ENCODE peak calls at places on chromosomes 6 and 20, in nine cellular contexts. One of them, this sample, is unnamed.

GRCh38 chr6:165098165-165098564 is 211.2 kb downstream of the C6orf118 start:
- DNase-seq in activated CD4-positive, alpha-beta T cell treated with anti-CD3 and anti-CD28 coated beads, Interleukin-2, amount 50 U/mL, for 1 hour: no peak
- DNase-seq in A549: peak
- DNase-seq in left kidney: no peak
- DNase-seq in natural killer cell: no peak
- DNase-seq in K562: peak
- DNase-seq in H4: no peak
- DNase-seq in stimulated activated CD4-positive, alpha-beta T cell treated with anti-CD3 and anti-CD28 coated beads, Interleukin-1b, Interleukin-23, amount 100 ng/mL, for 1 hour: no peak
- DNase-seq in HFFc6: no peak
- DNase-seq in this sample: no peak

GRCh38 chr20:61230166-61230565 is 21.9 kb upstream of the CDH4 start:
- DNase-seq in activated CD4-positive, alpha-beta T cell treated with anti-CD3 and anti-CD28 coated beads, Interleukin-2, amount 50 U/mL, for 1 hour: no peak
- DNase-seq in A549: no peak
- DNase-seq in K562: no peak
- DNase-seq in H4: no peak
- DNase-seq in natural killer cell: no peak
- DNase-seq in HFFc6: no peak
- DNase-seq in stimulated activated CD4-positive, alpha-beta T cell treated with anti-CD3 and anti-CD28 coated beads, Interleukin-1b, Interleukin-23, amount 100 ng/mL, for 1 hour: no peak
- DNase-seq in left kidney: no peak
- DNase-seq in this sample: no peak

GRCh38 chr20:57582432-57583288 is 21.8 kb downstream of the PCK1 start:
- DNase-seq in stimulated activated CD4-positive, alpha-beta T cell treated with anti-CD3 and anti-CD28 coated beads, Interleukin-1b, Interleukin-23, amount 100 ng/mL, for 1 hour: no peak
- DNase-seq in activated CD4-positive, alpha-beta T cell treated with anti-CD3 and anti-CD28 coated beads, Interleukin-2, amount 50 U/mL, for 1 hour: no peak
- DNase-seq in natural killer cell: no peak
- DNase-seq in H4: peak
- DNase-seq in HFFc6: no peak
- DNase-seq in A549: no peak
- DNase-seq in K562: peak
- DNase-seq in left kidney: peak
- DNase-seq in this sample: no peak

GRCh38 chr6:100509101-100509500 is 44.4 kb upstream of the SIM1 start:
- DNase-seq in stimulated activated CD4-positive, alpha-beta T cell treated with anti-CD3 and anti-CD28 coated beads, Interleukin-1b, Interleukin-23, amount 100 ng/mL, for 1 hour: no peak
- DNase-seq in activated CD4-positive, alpha-beta T cell treated with anti-CD3 and anti-CD28 coated beads, Interleukin-2, amount 50 U/mL, for 1 hour: no peak
- DNase-seq in HFFc6: no peak
- DNase-seq in A549: no peak
- DNase-seq in H4: no peak
- DNase-seq in K562: no peak
- DNase-seq in natural killer cell: no peak
- DNase-seq in left kidney: peak
- DNase-seq in this sample: no peak

GRCh38 chr6:30100585-30101422 is 12.1 kb downstream of the TRIM31 start:
- DNase-seq in stimulated activated CD4-positive, alpha-beta T cell treated with anti-CD3 and anti-CD28 coated beads, Interleukin-1b, Interleukin-23, amount 100 ng/mL, for 1 hour: no peak
- DNase-seq in HFFc6: no peak
- DNase-seq in activated CD4-positive, alpha-beta T cell treated with anti-CD3 and anti-CD28 coated beads, Interleukin-2, amount 50 U/mL, for 1 hour: peak
- DNase-seq in H4: no peak
- DNase-seq in A549: no peak
- DNase-seq in K562: no peak
- DNase-seq in left kidney: peak
- DNase-seq in natural killer cell: no peak
- DNase-seq in this sample: peak

GRCh38 chr6:13511913-13512717 is 24.7 kb upstream of the GFOD1 start:
- DNase-seq in left kidney: peak
- DNase-seq in HFFc6: no peak
- DNase-seq in activated CD4-positive, alpha-beta T cell treated with anti-CD3 and anti-CD28 coated beads, Interleukin-2, amount 50 U/mL, for 1 hour: no peak
- DNase-seq in A549: no peak
- DNase-seq in natural killer cell: no peak
- DNase-seq in K562: no peak
- DNase-seq in stimulated activated CD4-positive, alpha-beta T cell treated with anti-CD3 and anti-CD28 coated beads, Interleukin-1b, Interleukin-23, amount 100 ng/mL, for 1 hour: no peak
- DNase-seq in H4: no peak
- DNase-seq in this sample: no peak

GRCh38 chr6:3671382-3671781 is 80.1 kb downstream of the PXDC1 start:
- DNase-seq in A549: no peak
- DNase-seq in left kidney: no peak
- DNase-seq in activated CD4-positive, alpha-beta T cell treated with anti-CD3 and anti-CD28 coated beads, Interleukin-2, amount 50 U/mL, for 1 hour: no peak
- DNase-seq in HFFc6: no peak
- DNase-seq in K562: no peak
- DNase-seq in stimulated activated CD4-positive, alpha-beta T cell treated with anti-CD3 and anti-CD28 coated beads, Interleukin-1b, Interleukin-23, amount 100 ng/mL, for 1 hour: no peak
- DNase-seq in H4: no peak
- DNase-seq in natural killer cell: no peak
- DNase-seq in this sample: no peak

GRCh38 chr20:60210779-60211617 is 252.8 kb downstream of the CDH26 start:
- DNase-seq in A549: peak
- DNase-seq in H4: no peak
- DNase-seq in activated CD4-positive, alpha-beta T cell treated with anti-CD3 and anti-CD28 coated beads, Interleukin-2, amount 50 U/mL, for 1 hour: peak
- DNase-seq in stimulated activated CD4-positive, alpha-beta T cell treated with anti-CD3 and anti-CD28 coated beads, Interleukin-1b, Interleukin-23, amount 100 ng/mL, for 1 hour: peak
- DNase-seq in natural killer cell: peak
- DNase-seq in K562: peak
- DNase-seq in HFFc6: peak
- DNase-seq in left kidney: peak
- DNase-seq in this sample: peak

This sample was measured in effector CD8-positive, alpha-beta T cell.